ENCODE peak calls at places on chromosomes 1 and 21, in nine cellular contexts. W, D, J, Z, F, E, N, X and V are unnamed samples.

GRCh38 chr1:155940531-155940992 is 876 bp upstream of the RXFP4 start:
- DNase-seq in W (no peak), D (peak; percentile 60), J (no peak), Z (peak; percentile 70), F (no peak), E (no peak), N (no peak), X (peak; percentile 55), V (no peak)

GRCh38 chr1:230333590-230334446 is 92.3 kb downstream of the PGBD5 start:
- DNase-seq in W (no peak), D (no peak), J (no peak), Z (no peak), F (no peak), E (no peak), N (no peak), X (no peak), V (no peak)

GRCh38 chr1:172918478-172918877 is 132.3 kb downstream of the TNFSF18 start:
- DNase-seq in W (no peak), D (no peak), J (no peak), Z (no peak), F (no peak), E (no peak), N (no peak), X (no peak), V (no peak)

GRCh38 chr1:41666991-41667631 is 182.6 kb upstream of the EDN2 start:
- DNase-seq in W (peak; percentile 31), D (peak; percentile 57), J (no peak), Z (peak; percentile 19), F (no peak), E (peak; percentile 31), N (peak; percentile 53), X (no peak), V (no peak)

GRCh38 chr1:19219451-19219850 is 9.4 kb upstream of the UBR4 start:
- DNase-seq in W (no peak), D (no peak), J (no peak), Z (no peak), F (no peak), E (no peak), N (no peak), X (no peak), V (no peak)

GRCh38 chr1:64898107-64898861 is 68.1 kb downstream of the JAK1 start:
- DNase-seq in W (peak; percentile 91), D (peak; percentile 75), J (peak; percentile 75), Z (peak; percentile 99), F (no peak), E (peak; percentile 81), N (no peak), X (peak; percentile 79), V (no peak)

GRCh38 chr1:176521211-176521610 is 58.2 kb downstream of the PAPPA2 start:
- DNase-seq in W (no peak), D (no peak), J (no peak), Z (no peak), F (no peak), E (no peak), N (no peak), X (no peak), V (no peak)

GRCh38 chr1:34786521-34787325 is 5.7 kb downstream of the GJB3 start:
- DNase-seq in W (peak; percentile 84), D (peak; percentile 84), J (peak; percentile 80), Z (peak; percentile 79), F (peak; percentile 75), E (peak; percentile 80), N (peak; percentile 25), X (peak; percentile 29), V (peak; percentile 61)

GRCh38 chr1:192153276-192153675 is 5.0 kb upstream of the RGS18 start:
- DNase-seq in W (no peak), D (no peak), J (no peak), Z (peak; percentile 69), F (no peak), E (no peak), N (no peak), X (no peak), V (no peak)

GRCh38 chr1:220198186-220199005 is 73.9 kb downstream of the RAB3GAP2 start:
- DNase-seq in W (no peak), D (no peak), J (no peak), Z (no peak), F (no peak), E (no peak), N (no peak), X (no peak), V (no peak)

GRCh38 chr1:220734571-220735326 is 13.4 kb upstream of the MTARC2 start:
- DNase-seq in W (peak; percentile 61), D (no peak), J (no peak), Z (peak; percentile 84), F (no peak), E (no peak), N (no peak), X (no peak), V (no peak)

GRCh38 chr1:41317356-41317755 is 43.9 kb upstream of the FOXO6 start:
- DNase-seq in W (peak; percentile 21), D (no peak), J (no peak), Z (peak; percentile 2), F (no peak), E (no peak), N (no peak), X (no peak), V (no peak)

GRCh38 chr1:19361231-19362147 is 49.4 kb downstream of the SLC66A1 start:
- DNase-seq in W (peak; percentile 63), D (no peak), J (no peak), Z (no peak), F (no peak), E (peak; percentile 46), N (no peak), X (no peak), V (no peak)

GRCh38 chr1:235866207-235866912 is at the start of gene LYST:
- DNase-seq in W (peak; percentile 39), D (peak; percentile 49), J (peak; percentile 68), Z (peak; percentile 65), F (peak; percentile 42), E (peak; percentile 70), N (no peak), X (no peak), V (peak; percentile 11)

GRCh38 chr1:90719321-90720136 is 2.4 kb upstream of the BARHL2 start:
- DNase-seq in W (no peak), D (no peak), J (no peak), Z (no peak), F (no peak), E (no peak), N (no peak), X (no peak), V (no peak)

GRCh38 chr1:198123146-198123545 is 33.7 kb upstream of the NEK7 start:
- DNase-seq in W (peak; percentile 16), D (no peak), J (no peak), Z (peak; percentile 6), F (no peak), E (no peak), N (no peak), X (no peak), V (no peak)

GRCh38 chr1:8127201-8127641 is 101.1 kb upstream of the ERRFI1 start:
- DNase-seq in W (no peak), D (no peak), J (no peak), Z (no peak), F (no peak), E (no peak), N (no peak), X (no peak), V (no peak)

GRCh38 chr1:171852273-171852672 is 11.0 kb downstream of the DNM3 start:
- DNase-seq in W (peak; percentile 71), D (no peak), J (no peak), Z (peak; percentile 53), F (no peak), E (no peak), N (no peak), X (no peak), V (no peak)

GRCh38 chr1:24707659-24708058 is 37.6 kb upstream of the CLIC4 start:
- DNase-seq in W (no peak), D (no peak), J (no peak), Z (peak; percentile 72), F (no peak), E (no peak), N (no peak), X (no peak), V (no peak)

GRCh38 chr1:160115545-160116276 is at the start of gene ATP1A2:
- DNase-seq in W (no peak), D (no peak), J (peak; percentile 74), Z (no peak), F (no peak), E (peak; percentile 80), N (no peak), X (no peak), V (no peak)

GRCh38 chr1:22636927-22637326 is 499 bp downstream of the C1QA start:
- DNase-seq in W (no peak), D (no peak), J (no peak), Z (no peak), F (no peak), E (no peak), N (no peak), X (no peak), V (no peak)

GRCh38 chr21:27519357-27519756 is 552.5 kb upstream of the ADAMTS5 start:
- DNase-seq in W (peak; percentile 31), D (no peak), J (no peak), Z (peak; percentile 40), F (no peak), E (no peak), N (no peak), X (peak; percentile 49), V (no peak)

GRCh38 chr21:20856926-20857325 is 141.3 kb upstream of the NCAM2 start:
- DNase-seq in W (no peak), D (no peak), J (no peak), Z (no peak), F (peak; percentile 92), E (no peak), N (no peak), X (no peak), V (no peak)

GRCh38 chr21:44547656-44548331 is 3.5 kb downstream of the KRTAP10-2 start:
- DNase-seq in W (no peak), D (peak; percentile 21), J (no peak), Z (no peak), F (no peak), E (no peak), N (no peak), X (no peak), V (no peak)